ENCODE peak calls at places on chromosomes 5 and 9, in eight cellular contexts. J is CD4-positive, alpha-beta T cell; X is Peyer's patch; C is neural progenitor cell; G is adrenal gland; W is WTC11; V is HFFc6; R is cardiac fibroblast. P is an unnamed sample.

GRCh38 chr5:11149136-11149535 is 388.1 kb upstream of the DAP start:
- DNase-seq in W (no peak), J (no peak), V (no peak), G (no peak), C (no peak), R (no peak), X (no peak), P (no peak)

GRCh38 chr5:131212471-131213021 is 41.8 kb downstream of the LYRM7 start:
- DNase-seq in R (no peak), X (no peak), V (no peak), C (no peak), G (no peak), J (no peak), W (no peak), P (no peak)

GRCh38 chr9:126411225-126411947 is 84.8 kb downstream of the MVB12B start:
- DNase-seq in C (no peak), V (no peak), X (no peak), W (no peak), R (no peak), G (no peak), J (peak; percentile 28), P (no peak)

GRCh38 chr5:171523781-171524180 is 104.3 kb downstream of the FGF18 start:
- DNase-seq in X (no peak), V (no peak), W (no peak), R (no peak), G (no peak), C (no peak), J (no peak), P (no peak)

GRCh38 chr5:145347026-145347616 is 488.0 kb downstream of the PRELID2 start:
- DNase-seq in W (no peak), C (peak; percentile 62), X (no peak), J (no peak), R (peak; percentile 78), G (peak; percentile 5), V (peak; percentile 84), P (no peak)

GRCh38 chr5:39022151-39022550 is 52.0 kb downstream of the RICTOR start:
- DNase-seq in G (no peak), C (peak; percentile 61), V (no peak), W (no peak), R (no peak), J (no peak), X (no peak), P (no peak)

GRCh38 chr5:131416729-131417128 is 152.9 kb downstream of the CDC42SE2 start:
- DNase-seq in J (no peak), W (no peak), G (no peak), C (no peak), R (no peak), V (no peak), X (no peak), P (no peak)

GRCh38 chr5:96344678-96345612 is 88.1 kb downstream of the PCSK1 start:
- DNase-seq in C (peak; percentile 59), R (peak; percentile 92), G (peak; percentile 56), W (no peak), V (peak; percentile 74), J (no peak), X (no peak), P (no peak)

GRCh38 chr5:32326216-32326772 is 13.6 kb upstream of the MTMR12 start:
- DNase-seq in J (no peak), W (no peak), X (no peak), C (no peak), V (peak; percentile 69), R (no peak), G (no peak), P (no peak)

GRCh38 chr5:59042683-59043082 is 459.8 kb downstream of the RAB3C start:
- DNase-seq in V (no peak), C (no peak), J (no peak), W (no peak), G (no peak), R (peak; percentile 39), X (no peak), P (no peak)

GRCh38 chr5:138018844-138019243 is 14.0 kb downstream of the FAM13B start:
- DNase-seq in G (no peak), W (no peak), V (no peak), C (no peak), J (no peak), R (peak; percentile 31), X (no peak), P (no peak)

GRCh38 chr5:179373101-179373934 is 28.1 kb upstream of the ADAMTS2 start:
- DNase-seq in W (peak; percentile 42), X (no peak), G (no peak), J (no peak), R (no peak), C (no peak), V (no peak), P (peak; percentile 66)

GRCh38 chr9:37100317-37100716 is 20.1 kb upstream of the ZCCHC7 start:
- DNase-seq in V (no peak), W (no peak), X (no peak), C (peak; percentile 27), G (no peak), R (no peak), J (no peak), P (no peak)

GRCh38 chr5:172194985-172195774 is 1.2 kb downstream of the EFCAB9 start:
- DNase-seq in W (no peak), J (no peak), V (no peak), R (no peak), X (no peak), C (peak; percentile 26), G (no peak), P (no peak)

GRCh38 chr9:133485531-133486260 is 6.8 kb upstream of the SLC2A6 start:
- DNase-seq in G (no peak), J (no peak), W (no peak), R (no peak), C (no peak), V (no peak), X (no peak), P (no peak)

GRCh38 chr5:434443-435146 is 8.4 kb upstream of the EXOC3 start:
- DNase-seq in G (no peak), X (peak; percentile 43), V (no peak), C (no peak), W (no peak), R (no peak), J (no peak), P (peak; percentile 63)

GRCh38 chr5:10710513-10711128 is 50.4 kb downstream of the DAP start:
- DNase-seq in C (no peak), V (no peak), J (no peak), X (no peak), G (no peak), W (no peak), R (no peak), P (no peak)

GRCh38 chr5:90193185-90193822 is 216.3 kb downstream of the CETN3 start:
- DNase-seq in V (no peak), W (no peak), C (no peak), J (no peak), X (no peak), R (no peak), G (no peak), P (no peak)

GRCh38 chr9:85742630-85742928 is 825 bp upstream of the AGTPBP1 start:
- DNase-seq in W (no peak), G (no peak), V (peak; percentile 42), X (no peak), R (peak; percentile 66), J (no peak), C (no peak), P (no peak)

GRCh38 chr9:110949081-110949480 is 89.2 kb downstream of the LPAR1 start:
- DNase-seq in W (no peak), J (no peak), G (no peak), R (no peak), C (no peak), X (no peak), V (no peak), P (no peak)

GRCh38 chr9:113492343-113493079 is 29.0 kb downstream of the RGS3 start:
- DNase-seq in J (no peak), G (peak; percentile 39), W (no peak), R (peak; percentile 51), C (no peak), X (no peak), V (no peak), P (no peak)

GRCh38 chr5:41656597-41656996 is 146.2 kb upstream of the PLCXD3 start:
- DNase-seq in X (no peak), G (no peak), R (no peak), J (no peak), W (no peak), C (no peak), V (no peak), P (no peak)

GRCh38 chr5:38060354-38060753 is 198.0 kb upstream of the EGFLAM start:
- DNase-seq in J (no peak), W (no peak), R (peak; percentile 37), X (no peak), C (no peak), V (peak; percentile 2), G (peak; percentile 60), P (no peak)

DNA sequence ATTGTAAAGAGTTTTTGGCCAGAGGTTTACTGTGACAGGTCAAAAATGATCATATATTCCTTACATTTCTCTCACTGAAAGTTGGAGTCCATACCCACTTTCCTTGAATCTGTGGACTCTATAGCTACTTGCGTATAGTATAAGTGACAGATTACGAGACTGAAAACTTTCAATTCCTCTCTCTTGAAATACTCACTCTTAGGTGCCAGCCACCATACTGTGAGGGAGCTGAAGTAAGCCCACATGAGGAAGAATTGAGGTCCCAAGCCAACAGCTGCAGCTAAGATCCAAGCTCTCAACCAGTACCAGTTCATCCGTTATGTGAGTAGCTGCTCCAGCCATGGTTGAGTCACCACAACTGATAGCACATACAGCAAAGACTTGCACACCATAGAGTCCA is 128.1 kb upstream of the FAM174A start:
- DNase-seq in G (no peak), R (no peak), J (no peak), C (no peak), X (no peak), V (no peak), W (no peak), P (no peak)
- TF ChIP-seq CTCF in G (no peak), R (no peak), J (no peak), C (no peak), X (no peak), V (no peak), W (no peak), P (no peak)

DNA sequence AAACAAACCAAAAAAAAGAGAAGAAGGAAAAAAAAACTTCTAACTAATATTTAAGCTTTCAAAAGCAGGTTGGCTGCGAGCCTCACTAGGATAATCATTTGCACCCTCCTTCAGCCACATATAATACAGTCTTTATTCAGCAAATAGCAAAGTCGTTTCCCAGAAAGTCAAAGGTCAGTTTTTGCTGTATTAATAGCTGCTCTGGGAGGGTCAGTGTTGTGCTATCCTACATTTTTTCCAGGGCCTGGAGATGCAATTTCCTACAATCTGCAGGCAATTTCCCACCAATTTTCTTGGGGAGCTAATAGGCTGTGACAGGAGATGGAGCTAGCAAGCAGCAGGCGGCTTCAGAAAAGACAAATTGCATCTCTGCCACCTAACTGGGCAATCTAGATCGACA is 136.8 kb downstream of the TLE1 start:
- DNase-seq in X (no peak), W (no peak), V (no peak), R (no peak), C (no peak), G (no peak), J (no peak), P (no peak)
- TF ChIP-seq CTCF in X (no peak), W (no peak), V (no peak), R (no peak), C (no peak), G (no peak), J (no peak), P (no peak)

GRCh38 chr5:125227333-125228075 is 481.1 kb upstream of the ZNF608 start:
- DNase-seq in V (peak; percentile 3), J (no peak), W (peak; percentile 50), G (peak; percentile 22), C (peak; percentile 31), R (peak; percentile 42), X (no peak), P (no peak)
- TF ChIP-seq CTCF in V (peak; percentile 77), J (no peak), W (peak; percentile 41), G (peak; percentile 38), C (peak; percentile 60), R (peak; percentile 68), X (no peak), P (peak; percentile 73)

GRCh38 chr5:142863856-142864255 is 93.7 kb downstream of the ARHGAP26 start:
- DNase-seq in W (peak; percentile 52), G (no peak), C (no peak), X (no peak), J (no peak), V (no peak), R (no peak), P (no peak)
- TF ChIP-seq CTCF in W (no peak), G (no peak), C (no peak), X (no peak), J (no peak), V (no peak), R (no peak), P (no peak)

P was measured in type B pancreatic cell.